ENCODE peak calls at places on chromosomes 2 and 18, in six cellular contexts. G, X, Q, F, V and B are unnamed samples. For H3K9me3, the result is how much of the 10 kb centered on the place peaks cover.

GRCh38 chr2:201996681-201997254 is 36.9 kb upstream of the FZD7 start:
- DNase-seq in G (no peak), X (no peak), Q (no peak), F (no peak), V (no peak), B (no peak)

GRCh38 chr2:166282178-166282577 is 93.6 kb downstream of the SCN9A start:
- DNase-seq in G (no peak), X (no peak), Q (no peak), F (no peak), V (no peak), B (no peak)

GRCh38 chr18:58776084-58776483 is 88.6 kb upstream of the ZNF532 start:
- DNase-seq in G (peak), X (peak), Q (no peak), F (no peak), V (no peak), B (no peak)

GRCh38 chr2:128187032-128187654 is 96.1 kb downstream of the UGGT1 start:
- DNase-seq in G (no peak), X (peak), Q (no peak), F (no peak), V (no peak), B (no peak)

GRCh38 chr18:40365526-40365925 is 1589.5 kb upstream of the PIK3C3 start:
- DNase-seq in G (no peak), X (no peak), Q (no peak), F (no peak), V (no peak), B (no peak)

GRCh38 chr18:31042391-31043181 is at the start of gene DSC3:
- DNase-seq in G (no peak), X (peak), Q (no peak), F (no peak), V (no peak), B (no peak)

GRCh38 chr2:80567991-80568390 is 263.4 kb upstream of the LRRTM1 start:
- DNase-seq in G (no peak), X (no peak), Q (no peak), F (no peak), V (no peak), B (no peak)

GRCh38 chr2:58156780-58157179 is 84.3 kb downstream of the FANCL start:
- DNase-seq in G (no peak), X (peak), Q (no peak), F (no peak), V (no peak), B (no peak)

GRCh38 chr2:1751768-1752725 is 7.7 kb upstream of the PXDN start:
- DNase-seq in G (no peak), X (no peak), Q (no peak), F (no peak), V (peak), B (no peak)

GRCh38 chr18:5543854-5544389 is at the start of gene EPB41L3:
- DNase-seq in G (no peak), X (peak), Q (no peak), F (peak), V (no peak), B (no peak)

GRCh38 chr18:79750980-79751571 is 46.7 kb upstream of the KCNG2 start:
- DNase-seq in G (no peak), X (no peak), Q (no peak), F (no peak), V (peak), B (peak)

GRCh38 chr2:171595896-171596295 is 73.6 kb downstream of the CYBRD1 start:
- DNase-seq in G (no peak), X (peak), Q (no peak), F (no peak), V (no peak), B (no peak)

GRCh38 chr2:211228559-211228958 is 672.2 kb downstream of the CPS1 start:
- DNase-seq in G (no peak), X (no peak), Q (no peak), F (no peak), V (no peak), B (no peak)

GRCh38 chr18:365651-366050 is 97.8 kb upstream of the THOC1 start:
- DNase-seq in G (no peak), X (no peak), Q (no peak), F (no peak), V (no peak), B (no peak)

GRCh38 chr18:24868760-24869237 is 408.4 kb downstream of the HRH4 start:
- DNase-seq in G (no peak), X (peak), Q (no peak), F (no peak), V (no peak), B (no peak)

GRCh38 chr2:29747786-29748470 is 173.5 kb downstream of the ALK start:
- DNase-seq in G (no peak), X (peak), Q (peak), F (no peak), V (no peak), B (no peak)

GRCh38 chr2:10977003-10977402 is 65.3 kb downstream of the KCNF1 start:
- DNase-seq in G (no peak), X (peak), Q (no peak), F (no peak), V (no peak), B (no peak)

GRCh38 chr2:172196768-172197322 is 94.1 kb upstream of the DLX2 start:
- DNase-seq in G (peak), X (peak), Q (peak), F (no peak), V (peak), B (peak)

GRCh38 chr2:125526093-125526492 is 1129.9 kb upstream of the GYPC start:
- DNase-seq in G (no peak), X (no peak), Q (no peak), F (no peak), V (no peak), B (no peak)
- H3K9me3 ChIP-seq in G (under half), X (under half), Q (under half), F (under half), V (under half), B (under half)

GRCh38 chr2:12452211-12452610 is 264.5 kb upstream of the TRIB2 start:
- DNase-seq in G (no peak), X (peak), Q (no peak), F (no peak), V (no peak), B (no peak)
- H3K27ac ChIP-seq in G (no peak), X (peak), Q (no peak), F (no peak), V (peak), B (no peak)

GRCh38 chr2:42101641-42102605 is 54.1 kb downstream of the PKDCC start:
- DNase-seq in G (peak), X (peak), Q (peak), F (peak), V (peak), B (no peak)
- TF ChIP-seq CTCF in G (no peak), X (no peak), Q (no peak), F (no peak), V (no peak), B (no peak)

GRCh38 chr2:196130039-196130825 is 41.1 kb downstream of the STK17B start:
- DNase-seq in G (no peak), X (no peak), Q (no peak), F (no peak), V (no peak), B (peak)
- H3K9me3 ChIP-seq in G (under half), X (under half), Q (under half), F (under half), V (under half), B (half or more)

GRCh38 chr2:178827739-178828487 is 20.7 kb upstream of the TTN start:
- DNase-seq in G (no peak), X (no peak), Q (no peak), F (no peak), V (no peak), B (no peak)

GRCh38 chr2:178829299-178829698 is 22.1 kb upstream of the TTN start:
- DNase-seq in G (no peak), X (peak), Q (no peak), F (no peak), V (no peak), B (no peak)

GRCh38 chr2:178828496-178828895 is 21.3 kb upstream of the TTN start:
- DNase-seq in G (no peak), X (no peak), Q (no peak), F (no peak), V (no peak), B (no peak)

GRCh38 chr2:178829981-178830380 is 22.8 kb upstream of the TTN start:
- DNase-seq in G (no peak), X (no peak), Q (no peak), F (no peak), V (no peak), B (no peak)

DNA sequence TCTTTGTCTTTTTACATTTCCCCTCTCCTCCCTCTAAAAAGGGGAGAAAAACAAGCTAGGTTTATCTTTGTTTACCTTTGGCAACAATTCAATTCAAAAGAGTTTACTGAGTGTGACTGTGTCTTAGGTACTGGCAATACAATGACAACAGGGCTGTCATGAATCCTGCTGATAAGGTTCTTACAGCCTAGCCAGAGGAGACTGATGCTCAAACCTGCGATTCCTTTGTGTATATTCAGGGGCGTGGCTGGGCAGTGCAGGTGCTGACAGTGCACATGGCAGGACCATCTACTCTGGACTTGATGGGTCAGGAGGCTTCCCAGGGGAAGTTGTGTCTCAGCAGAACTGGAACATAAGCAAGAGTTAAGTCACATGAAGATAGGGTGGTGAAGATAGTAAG is 23.2 kb upstream of the TTN start:
- DNase-seq in G (no peak), X (no peak), Q (no peak), F (no peak), V (no peak), B (no peak)
- H3K27ac ChIP-seq in G (no peak), X (no peak), Q (no peak), F (no peak), V (no peak), B (no peak)

GRCh38 chr2:219551863-219552381 is 8.1 kb downstream of the TMEM198 start:
- DNase-seq in G (no peak), X (no peak), Q (no peak), F (no peak), V (no peak), B (no peak)
- TF ChIP-seq CTCF in G (no peak), X (no peak), Q (no peak), F (no peak), V (no peak), B (no peak)